ENCODE peak calls at places on chromosomes 4 and X, in five cellular contexts. One of them, this sample, is unnamed.

GRCh38 chr4:41599192-41599786 is 61.3 kb downstream of the LIMCH1 start:
- ATAC-seq in K562: no peak
- ATAC-seq in body of pancreas: no peak
- ATAC-seq in left lung: no peak
- ATAC-seq in upper lobe of right lung: no peak
- ATAC-seq in this sample: no peak

GRCh38 chr4:28010543-28011235 is 1150.0 kb downstream of the STIM2 start:
- ATAC-seq in left lung: no peak
- ATAC-seq in K562: no peak
- ATAC-seq in upper lobe of right lung: no peak
- ATAC-seq in body of pancreas: no peak
- ATAC-seq in this sample: no peak

GRCh38 chrX:98379134-98379533 is 1495.4 kb downstream of the RPA4 start:
- ATAC-seq in upper lobe of right lung: no peak
- ATAC-seq in left lung: no peak
- ATAC-seq in body of pancreas: no peak
- ATAC-seq in K562: no peak
- ATAC-seq in this sample: no peak

GRCh38 chr4:1629704-1630093 is 54.4 kb downstream of the FAM53A start:
- ATAC-seq in K562: peak
- ATAC-seq in left lung: no peak
- ATAC-seq in body of pancreas: no peak
- ATAC-seq in upper lobe of right lung: no peak
- ATAC-seq in this sample: no peak

GRCh38 chr4:122221322-122221721 is 69.2 kb downstream of the BLTP1 start:
- ATAC-seq in left lung: no peak
- ATAC-seq in K562: no peak
- ATAC-seq in body of pancreas: no peak
- ATAC-seq in upper lobe of right lung: no peak
- ATAC-seq in this sample: no peak

GRCh38 chr4:112910109-112910736 is 139.2 kb upstream of the ANK2 start:
- ATAC-seq in left lung: peak
- ATAC-seq in K562: no peak
- ATAC-seq in body of pancreas: no peak
- ATAC-seq in upper lobe of right lung: no peak
- ATAC-seq in this sample: peak

GRCh38 chr4:146458594-146458993 is 63.1 kb downstream of the SLC10A7 start:
- ATAC-seq in left lung: peak
- ATAC-seq in K562: no peak
- ATAC-seq in body of pancreas: no peak
- ATAC-seq in upper lobe of right lung: no peak
- ATAC-seq in this sample: no peak

GRCh38 chr4:10348241-10348640 is 109.0 kb downstream of the ZNF518B start:
- ATAC-seq in left lung: no peak
- ATAC-seq in K562: no peak
- ATAC-seq in body of pancreas: no peak
- ATAC-seq in upper lobe of right lung: no peak
- ATAC-seq in this sample: no peak

GRCh38 chr4:87209696-87210095 is 10.7 kb downstream of the KLHL8 start:
- ATAC-seq in left lung: peak
- ATAC-seq in K562: peak
- ATAC-seq in body of pancreas: no peak
- ATAC-seq in upper lobe of right lung: peak
- ATAC-seq in this sample: peak

GRCh38 chrX:52576474-52576873 is 59.6 kb upstream of the XAGE1B start:
- ATAC-seq in left lung: no peak
- ATAC-seq in upper lobe of right lung: no peak
- ATAC-seq in body of pancreas: no peak
- ATAC-seq in K562: no peak
- ATAC-seq in this sample: no peak

GRCh38 chrX:11792461-11793421 is 34.7 kb downstream of the MSL3 start:
- ATAC-seq in left lung: peak
- ATAC-seq in K562: no peak
- ATAC-seq in upper lobe of right lung: peak
- ATAC-seq in body of pancreas: no peak
- ATAC-seq in this sample: no peak

GRCh38 chr4:148245015-148245414 is 197.2 kb downstream of the NR3C2 start:
- ATAC-seq in upper lobe of right lung: no peak
- ATAC-seq in body of pancreas: no peak
- ATAC-seq in K562: no peak
- ATAC-seq in left lung: no peak
- ATAC-seq in this sample: no peak

GRCh38 chr4:163251204-163251603 is 81.2 kb downstream of the NPY1R start:
- ATAC-seq in K562: peak
- ATAC-seq in upper lobe of right lung: no peak
- ATAC-seq in left lung: no peak
- ATAC-seq in body of pancreas: no peak
- ATAC-seq in this sample: no peak

GRCh38 chr4:103136671-103137445 is 37.2 kb upstream of the BDH2 start:
- ATAC-seq in left lung: no peak
- ATAC-seq in upper lobe of right lung: no peak
- ATAC-seq in body of pancreas: no peak
- ATAC-seq in K562: no peak
- ATAC-seq in this sample: no peak

GRCh38 chr4:620201-620600 is 5.2 kb upstream of the PDE6B start:
- ATAC-seq in K562: no peak
- ATAC-seq in upper lobe of right lung: no peak
- ATAC-seq in left lung: no peak
- ATAC-seq in body of pancreas: no peak
- ATAC-seq in this sample: no peak

GRCh38 chrX:53254570-53255461 is 26.6 kb downstream of the IQSEC2 start:
- ATAC-seq in body of pancreas: no peak
- ATAC-seq in K562: peak
- ATAC-seq in upper lobe of right lung: no peak
- ATAC-seq in left lung: no peak
- ATAC-seq in this sample: no peak

GRCh38 chr4:41940834-41941233 is 5.6 kb downstream of the TMEM33 start:
- ATAC-seq in upper lobe of right lung: no peak
- ATAC-seq in left lung: no peak
- ATAC-seq in K562: no peak
- ATAC-seq in body of pancreas: no peak
- ATAC-seq in this sample: no peak

GRCh38 chr4:6225469-6225868 is 25.1 kb upstream of the JAKMIP1 start:
- ATAC-seq in body of pancreas: no peak
- ATAC-seq in left lung: peak
- ATAC-seq in K562: peak
- ATAC-seq in upper lobe of right lung: no peak
- ATAC-seq in this sample: no peak

GRCh38 chr4:11487876-11488545 is 59.3 kb upstream of the HS3ST1 start:
- ATAC-seq in left lung: peak
- ATAC-seq in body of pancreas: no peak
- ATAC-seq in K562: no peak
- ATAC-seq in upper lobe of right lung: peak
- ATAC-seq in this sample: no peak

GRCh38 chr4:90357117-90357710 is 230.0 kb downstream of the CCSER1 start:
- ATAC-seq in K562: no peak
- ATAC-seq in body of pancreas: peak
- ATAC-seq in upper lobe of right lung: peak
- ATAC-seq in left lung: peak
- ATAC-seq in this sample: no peak

GRCh38 chr4:26410385-26411293 is 79.6 kb downstream of the CCKAR start:
- ATAC-seq in upper lobe of right lung: peak
- ATAC-seq in left lung: peak
- ATAC-seq in body of pancreas: peak
- ATAC-seq in K562: peak
- ATAC-seq in this sample: peak
- H3K4me3 ChIP-seq in upper lobe of right lung: no peak
- H3K4me3 ChIP-seq in left lung: no peak
- H3K4me3 ChIP-seq in body of pancreas: no peak
- H3K4me3 ChIP-seq in K562: no peak
- H3K4me3 ChIP-seq in this sample: no peak

DNA sequence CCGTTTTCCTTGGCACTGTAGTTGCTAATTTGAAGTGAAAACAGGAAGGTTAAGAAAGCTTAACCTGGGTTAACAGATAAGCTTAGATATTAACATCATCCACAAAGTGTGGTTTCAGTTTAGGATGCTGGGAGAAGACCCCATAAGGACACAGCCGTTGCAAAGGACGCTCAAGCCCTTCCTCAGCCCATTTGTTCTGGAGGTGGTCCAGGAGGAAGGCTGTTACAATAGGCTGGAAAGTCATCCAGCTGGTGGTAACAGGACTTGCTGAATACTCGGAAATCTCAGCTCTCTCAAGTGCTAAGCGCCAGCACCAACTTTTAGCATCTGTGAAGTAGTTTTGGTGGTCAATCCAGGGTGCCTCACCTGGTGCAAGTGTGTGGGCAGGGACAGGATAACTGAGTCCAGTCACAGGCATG is 14.2 kb downstream of the CHST7 start:
- ATAC-seq in K562: no peak
- ATAC-seq in upper lobe of right lung: peak
- ATAC-seq in body of pancreas: no peak
- ATAC-seq in left lung: peak
- ATAC-seq in this sample: no peak
- H3K4me3 ChIP-seq in K562: no peak
- H3K4me3 ChIP-seq in upper lobe of right lung: no peak
- H3K4me3 ChIP-seq in body of pancreas: no peak
- H3K4me3 ChIP-seq in left lung: no peak
- H3K4me3 ChIP-seq in this sample: no peak

DNA sequence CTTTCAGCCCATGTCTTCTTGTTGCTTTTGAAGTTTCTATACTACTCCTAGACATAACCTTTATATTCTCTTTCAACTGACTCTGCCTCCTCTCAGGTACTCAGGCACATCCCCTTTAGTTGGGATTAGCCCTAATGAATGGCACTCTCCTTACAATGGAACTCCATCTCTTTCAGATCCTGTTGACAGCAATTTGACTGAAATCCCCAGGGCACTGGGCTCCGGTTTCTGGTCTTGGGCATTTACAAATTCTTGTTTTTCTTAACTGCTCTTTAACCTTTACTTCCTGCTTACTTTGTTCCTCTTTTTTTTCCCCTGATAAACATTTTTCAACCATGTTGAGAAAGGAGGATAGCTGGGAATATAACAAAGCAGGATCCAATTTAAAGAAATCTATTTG is 68.9 kb downstream of the ENOX2 start:
- ATAC-seq in body of pancreas: no peak
- ATAC-seq in K562: no peak
- ATAC-seq in left lung: no peak
- ATAC-seq in upper lobe of right lung: no peak
- ATAC-seq in this sample: no peak
- H3K4me3 ChIP-seq in body of pancreas: no peak
- H3K4me3 ChIP-seq in K562: no peak
- H3K4me3 ChIP-seq in left lung: no peak
- H3K4me3 ChIP-seq in upper lobe of right lung: no peak
- H3K4me3 ChIP-seq in this sample: no peak

DNA sequence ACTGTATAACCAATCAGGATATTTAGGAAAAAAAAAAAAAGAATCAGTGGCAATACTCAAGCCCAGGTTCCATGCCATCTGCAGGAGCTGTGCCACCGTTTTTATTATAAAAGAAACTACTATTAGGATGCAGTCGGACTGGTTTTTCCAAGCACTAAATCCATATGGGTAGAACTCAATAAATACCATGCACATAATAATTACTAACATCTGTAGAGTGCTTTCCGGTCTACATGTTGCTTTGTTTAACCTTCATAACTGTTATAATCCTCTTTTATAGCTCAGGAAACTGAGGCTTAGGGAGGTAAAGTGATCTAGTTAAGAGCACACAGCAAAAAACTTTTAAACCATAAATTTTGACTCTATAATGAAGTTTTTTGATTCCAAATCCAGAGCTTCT is 24.0 kb downstream of the ARSJ start:
- ATAC-seq in upper lobe of right lung: no peak
- ATAC-seq in left lung: no peak
- ATAC-seq in K562: no peak
- ATAC-seq in body of pancreas: no peak
- ATAC-seq in this sample: no peak
- H3K4me3 ChIP-seq in upper lobe of right lung: no peak
- H3K4me3 ChIP-seq in left lung: no peak
- H3K4me3 ChIP-seq in K562: no peak
- H3K4me3 ChIP-seq in body of pancreas: no peak
- H3K4me3 ChIP-seq in this sample: no peak

DNA sequence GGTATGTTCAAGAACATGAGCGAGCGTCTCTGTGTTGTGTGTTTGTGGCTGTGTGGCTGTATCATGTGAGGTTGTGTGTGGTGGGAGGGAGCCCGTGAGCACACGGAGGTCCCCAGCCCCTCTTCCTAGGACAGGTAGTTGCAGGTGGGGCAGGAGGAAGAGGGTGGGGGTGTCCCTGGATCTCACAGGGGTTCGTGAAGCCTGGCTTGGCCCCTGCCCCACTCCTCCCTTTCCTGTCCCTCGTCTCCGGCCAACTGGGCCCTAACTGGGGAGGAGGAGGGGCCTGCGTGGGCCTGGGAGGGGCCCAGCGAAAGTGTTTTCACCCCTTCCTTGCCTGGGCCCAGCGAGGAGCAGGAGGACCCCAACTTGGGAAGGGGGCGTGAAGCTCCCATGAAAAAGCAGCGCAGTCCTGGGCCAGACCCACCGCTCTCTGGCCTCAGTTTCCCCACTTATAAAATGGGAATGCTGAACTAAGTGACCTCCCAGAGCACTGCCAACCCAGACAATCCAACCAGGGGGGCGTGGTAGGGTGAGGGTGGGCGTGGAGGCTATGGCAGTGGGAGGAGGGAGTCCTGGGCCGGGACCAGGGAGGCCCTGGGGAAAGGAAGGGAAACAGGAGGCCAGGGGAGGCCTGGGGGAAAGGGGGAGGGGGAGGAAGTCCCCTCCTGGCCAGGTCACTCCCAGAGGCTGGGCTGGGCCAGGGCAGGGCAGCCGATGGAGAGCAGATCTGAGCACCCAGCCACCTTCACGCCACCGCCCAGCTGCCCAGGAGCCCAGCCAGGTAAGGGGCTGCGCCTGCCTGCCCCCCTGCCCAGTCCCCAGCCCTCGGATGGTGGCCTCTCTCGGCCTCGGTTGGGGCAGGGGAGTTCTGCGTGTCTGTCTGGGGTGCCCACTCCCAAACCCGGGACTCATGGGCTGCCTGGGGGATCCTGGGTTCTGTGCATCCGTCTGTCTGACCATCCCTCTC is at the start of gene AVPR2:
- ATAC-seq in K562: peak
- ATAC-seq in left lung: no peak
- ATAC-seq in upper lobe of right lung: peak
- ATAC-seq in body of pancreas: no peak
- ATAC-seq in this sample: peak
- H3K4me3 ChIP-seq in K562: no peak
- H3K4me3 ChIP-seq in left lung: no peak
- H3K4me3 ChIP-seq in upper lobe of right lung: no peak
- H3K4me3 ChIP-seq in body of pancreas: no peak
- H3K4me3 ChIP-seq in this sample: peak

GRCh38 chrX:88425739-88426138 is 321.3 kb upstream of the CPXCR1 start:
- ATAC-seq in K562: no peak
- ATAC-seq in upper lobe of right lung: no peak
- ATAC-seq in left lung: no peak
- ATAC-seq in body of pancreas: no peak
- ATAC-seq in this sample: no peak
- H3K4me3 ChIP-seq in K562: no peak
- H3K4me3 ChIP-seq in upper lobe of right lung: no peak
- H3K4me3 ChIP-seq in left lung: no peak
- H3K4me3 ChIP-seq in body of pancreas: no peak
- H3K4me3 ChIP-seq in this sample: no peak

This sample was measured in gastroesophageal sphincter.